ENCODE peak calls at places on chromosomes 11 and 22, in five cellular contexts. E, A, M, T and O are unnamed samples.

GRCh38 chr11:49995559-49995958 is 13.2 kb upstream of the OR4C12 start:
- DNase-seq in T (peak), M (no peak), A (peak), E (no peak), O (no peak)

GRCh38 chr22:36439481-36440271 is 41.8 kb downstream of the TXN2 start:
- DNase-seq in A (no peak), T (no peak), E (no peak), M (no peak), O (no peak)

GRCh38 chr22:35631597-35631996 is 14.5 kb upstream of the MB start:
- DNase-seq in E (no peak), T (peak), M (peak), A (no peak), O (peak)

GRCh38 chr11:74306440-74307175 is 4.8 kb downstream of the P4HA3 start:
- DNase-seq in M (no peak), A (no peak), T (no peak), E (no peak), O (no peak)

GRCh38 chr22:23063539-23064380 is 6.6 kb upstream of the GNAZ start:
- DNase-seq in A (no peak), T (no peak), M (peak), E (no peak), O (no peak)

GRCh38 chr11:73866586-73866996 is 10.1 kb downstream of the COA4 start:
- DNase-seq in T (peak), M (no peak), E (no peak), A (peak), O (no peak)

GRCh38 chr11:69918231-69918937 is 99.2 kb upstream of the FGF3 start:
- DNase-seq in M (peak), E (no peak), A (no peak), T (no peak), O (no peak)

GRCh38 chr22:26949193-26949592 is 291.8 kb downstream of the MIAT start:
- DNase-seq in M (no peak), A (no peak), E (no peak), T (no peak), O (no peak)

GRCh38 chr22:20244744-20245576 is 23.2 kb downstream of the RTN4R start:
- DNase-seq in T (no peak), A (no peak), E (no peak), M (no peak), O (peak)

GRCh38 chr11:84541711-84542340 is 1085.3 kb downstream of the DLG2 start:
- DNase-seq in M (no peak), T (no peak), A (no peak), E (no peak), O (no peak)

GRCh38 chr11:57903441-57904123 is 120.1 kb upstream of the OR9Q1 start:
- DNase-seq in E (no peak), T (peak), M (peak), A (no peak), O (peak)

GRCh38 chr22:26798433-26799065 is 141.2 kb downstream of the MIAT start:
- DNase-seq in E (no peak), M (no peak), T (no peak), A (no peak), O (no peak)

GRCh38 chr11:74319139-74319538 is 7.7 kb upstream of the P4HA3 start:
- DNase-seq in T (no peak), A (peak), M (no peak), E (no peak), O (no peak)

GRCh38 chr22:21043856-21044535 is 1.8 kb upstream of the LRRC74B start:
- DNase-seq in M (no peak), T (no peak), A (no peak), E (no peak), O (no peak)

GRCh38 chr11:64036081-64037026 is 623 bp downstream of the FLRT1 start:
- DNase-seq in A (no peak), M (no peak), E (no peak), T (no peak), O (no peak)

GRCh38 chr11:46051102-46051501 is 70.2 kb downstream of the PHF21A start:
- DNase-seq in M (no peak), E (no peak), T (no peak), A (no peak), O (no peak)

GRCh38 chr11:33779849-33780528 is 5.7 kb upstream of the FBXO3 start:
- DNase-seq in A (no peak), T (no peak), E (no peak), M (no peak), O (no peak)

GRCh38 chr11:96708469-96708868 is 318.7 kb downstream of the JRKL start:
- DNase-seq in M (no peak), A (no peak), E (no peak), T (no peak), O (no peak)

GRCh38 chr22:30241576-30242371 is 4.8 kb downstream of the LIF start:
- DNase-seq in T (no peak), E (no peak), A (no peak), M (no peak), O (no peak)

GRCh38 chr11:73317373-73317772 is 9.3 kb downstream of the ARHGEF17 start:
- DNase-seq in A (no peak), M (peak), E (no peak), T (no peak), O (no peak)

GRCh38 chr11:10892250-10892649 is 34.4 kb upstream of the ZBED5 start:
- DNase-seq in A (no peak), T (no peak), M (no peak), E (no peak), O (no peak)

GRCh38 chr11:92154611-92155010 is 70.0 kb upstream of the FAT3 start:
- DNase-seq in M (no peak), T (no peak), A (no peak), E (no peak), O (no peak)

GRCh38 chr11:70933986-70934583 is 318.3 kb downstream of the SHANK2 start:
- DNase-seq in A (no peak), M (no peak), E (no peak), T (no peak), O (no peak)

GRCh38 chr11:92297551-92298237 is 73.1 kb downstream of the FAT3 start:
- DNase-seq in E (no peak), M (no peak), T (no peak), A (no peak), O (no peak)

GRCh38 chr11:61377461-61378160 is 14.8 kb upstream of the TMEM216 start:
- DNase-seq in A (no peak), T (no peak), M (no peak), E (no peak), O (no peak)

GRCh38 chr22:19984201-19984753 is 32.3 kb downstream of the ARVCF start:
- DNase-seq in E (no peak), T (peak), M (no peak), A (peak), O (no peak)

GRCh38 chr11:134228625-134229024 is 4.2 kb downstream of the VPS26B start:
- DNase-seq in E (peak), T (no peak), A (no peak), M (no peak), O (peak)

GRCh38 chr11:83713701-83714100 is 427.5 kb upstream of the CCDC90B start:
- DNase-seq in A (no peak), M (peak), T (no peak), E (no peak), O (no peak)

GRCh38 chr11:115321602-115322289 is 182.5 kb downstream of the CADM1 start:
- DNase-seq in M (no peak), T (no peak), A (no peak), E (no peak), O (no peak)

GRCh38 chr11:81359476-81359875 is 1374.2 kb downstream of the FAM181B start:
- DNase-seq in M (no peak), A (no peak), T (no peak), E (no peak), O (no peak)

GRCh38 chr11:45435706-45436105 is 149.6 kb upstream of the SYT13 start:
- DNase-seq in E (no peak), T (no peak), M (no peak), A (no peak), O (no peak)

GRCh38 chr11:5123802-5124521 is 14.2 kb downstream of the OR52A5 start:
- DNase-seq in A (peak), M (peak), E (peak), T (peak), O (no peak)

GRCh38 chr11:44083433-44083832 is 12.0 kb upstream of the EXT2 start:
- DNase-seq in T (no peak), M (no peak), A (no peak), E (no peak), O (no peak)

GRCh38 chr11:116072776-116073175 is 568.6 kb upstream of the CADM1 start:
- DNase-seq in E (no peak), M (no peak), T (no peak), A (no peak), O (no peak)

GRCh38 chr22:40409613-40410113 is 39.3 kb downstream of the SGSM3 start:
- DNase-seq in M (no peak), T (no peak), A (no peak), E (no peak), O (no peak)

GRCh38 chr22:24208012-24208749 is 26.9 kb downstream of the SUSD2 start:
- DNase-seq in T (peak), A (peak), M (peak), E (no peak), O (no peak)
- TF ChIP-seq POLR2AphosphoS5 in T (peak), A (peak), M (peak), E (no peak), O (no peak)

GRCh38 chr11:130146797-130147196 is 12.8 kb upstream of the ST14 start:
- DNase-seq in E (no peak), M (no peak), T (no peak), A (no peak), O (no peak)
- TF ChIP-seq POLR2AphosphoS5 in E (no peak), M (peak), T (no peak), A (no peak), O (no peak)

GRCh38 chr22:45709004-45709739 is 37.5 kb downstream of the ATXN10 start:
- DNase-seq in A (no peak), M (no peak), T (no peak), E (no peak), O (no peak)
- TF ChIP-seq POLR2AphosphoS5 in A (no peak), M (no peak), T (no peak), E (no peak), O (no peak)

GRCh38 chr11:65918211-65919150 is at the start of gene C11orf68:
- DNase-seq in E (no peak), A (no peak), T (no peak), M (peak), O (peak)
- TF ChIP-seq POLR2AphosphoS5 in E (no peak), A (peak), T (peak), M (no peak), O (no peak)